ENCODE peak calls at places on chromosomes 13 and 19, in seven cellular contexts. One of them, this sample, is unnamed.

GRCh38 chr19:44988896-44989563 is 12.2 kb upstream of the RELB start:
- DNase-seq in Karpas-422: peak; percentile 88
- DNase-seq in fibroblast of lung: peak; percentile 63
- DNase-seq in psoas muscle: peak; percentile 79
- DNase-seq in ovary: peak; percentile 69
- DNase-seq in gastrocnemius medialis: no peak
- DNase-seq in adrenal gland: peak; percentile 78
- DNase-seq in this sample: peak; percentile 70

GRCh38 chr19:40442328-40443130 is 1.6 kb downstream of the SERTAD3 start:
- DNase-seq in adrenal gland: no peak
- DNase-seq in Karpas-422: peak; percentile 71
- DNase-seq in gastrocnemius medialis: no peak
- DNase-seq in ovary: no peak
- DNase-seq in psoas muscle: no peak
- DNase-seq in fibroblast of lung: no peak
- DNase-seq in this sample: no peak

GRCh38 chr13:59464926-59465325 is 698.8 kb downstream of the DIAPH3 start:
- DNase-seq in fibroblast of lung: no peak
- DNase-seq in adrenal gland: no peak
- DNase-seq in psoas muscle: no peak
- DNase-seq in gastrocnemius medialis: no peak
- DNase-seq in ovary: no peak
- DNase-seq in Karpas-422: no peak
- DNase-seq in this sample: no peak

GRCh38 chr13:94061316-94061715 is 418.2 kb downstream of the DCT start:
- DNase-seq in ovary: no peak
- DNase-seq in Karpas-422: no peak
- DNase-seq in psoas muscle: no peak
- DNase-seq in fibroblast of lung: peak; percentile 53
- DNase-seq in gastrocnemius medialis: no peak
- DNase-seq in adrenal gland: no peak
- DNase-seq in this sample: no peak

GRCh38 chr13:114043421-114044053 is 69.7 kb upstream of the C13orf46 start:
- DNase-seq in psoas muscle: peak; percentile 91
- DNase-seq in gastrocnemius medialis: peak; percentile 71
- DNase-seq in fibroblast of lung: peak; percentile 95
- DNase-seq in Karpas-422: no peak
- DNase-seq in adrenal gland: peak; percentile 59
- DNase-seq in ovary: peak; percentile 76
- DNase-seq in this sample: no peak

GRCh38 chr13:46665630-46666482 is 112.9 kb downstream of the LRCH1 start:
- DNase-seq in fibroblast of lung: no peak
- DNase-seq in Karpas-422: no peak
- DNase-seq in gastrocnemius medialis: no peak
- DNase-seq in psoas muscle: no peak
- DNase-seq in ovary: no peak
- DNase-seq in adrenal gland: no peak
- DNase-seq in this sample: no peak

GRCh38 chr19:2083174-2083854 is 12.8 kb downstream of the MOB3A start:
- DNase-seq in fibroblast of lung: no peak
- DNase-seq in adrenal gland: no peak
- DNase-seq in Karpas-422: peak; percentile 78
- DNase-seq in psoas muscle: peak; percentile 58
- DNase-seq in ovary: no peak
- DNase-seq in gastrocnemius medialis: no peak
- DNase-seq in this sample: peak; percentile 71

GRCh38 chr19:35433448-35433847 is 14.6 kb upstream of the FFAR2 start:
- DNase-seq in adrenal gland: no peak
- DNase-seq in ovary: no peak
- DNase-seq in psoas muscle: no peak
- DNase-seq in Karpas-422: no peak
- DNase-seq in gastrocnemius medialis: no peak
- DNase-seq in fibroblast of lung: no peak
- DNase-seq in this sample: no peak

GRCh38 chr19:10761443-10762242 is 43.8 kb downstream of the DNM2 start:
- DNase-seq in fibroblast of lung: no peak
- DNase-seq in psoas muscle: no peak
- DNase-seq in Karpas-422: no peak
- DNase-seq in gastrocnemius medialis: no peak
- DNase-seq in adrenal gland: no peak
- DNase-seq in ovary: no peak
- DNase-seq in this sample: no peak

GRCh38 chr13:40984670-40985366 is 34.3 kb downstream of the ELF1 start:
- DNase-seq in Karpas-422: peak; percentile 80
- DNase-seq in adrenal gland: no peak
- DNase-seq in fibroblast of lung: no peak
- DNase-seq in psoas muscle: no peak
- DNase-seq in gastrocnemius medialis: no peak
- DNase-seq in ovary: no peak
- DNase-seq in this sample: no peak

GRCh38 chr13:43140985-43141384 is 117.6 kb downstream of the DNAJC15 start:
- DNase-seq in psoas muscle: no peak
- DNase-seq in adrenal gland: no peak
- DNase-seq in ovary: no peak
- DNase-seq in fibroblast of lung: no peak
- DNase-seq in Karpas-422: no peak
- DNase-seq in gastrocnemius medialis: no peak
- DNase-seq in this sample: no peak

GRCh38 chr13:23848019-23848418 is 41.2 kb downstream of the MIPEP start:
- DNase-seq in Karpas-422: no peak
- DNase-seq in fibroblast of lung: no peak
- DNase-seq in ovary: no peak
- DNase-seq in adrenal gland: no peak
- DNase-seq in psoas muscle: no peak
- DNase-seq in gastrocnemius medialis: no peak
- DNase-seq in this sample: no peak

GRCh38 chr13:50393641-50394040 is 378.4 kb downstream of the KCNRG start:
- DNase-seq in adrenal gland: no peak
- DNase-seq in Karpas-422: peak; percentile 84
- DNase-seq in fibroblast of lung: no peak
- DNase-seq in gastrocnemius medialis: no peak
- DNase-seq in psoas muscle: no peak
- DNase-seq in ovary: no peak
- DNase-seq in this sample: no peak

GRCh38 chr19:47239610-47240296 is 8.8 kb upstream of the BBC3 start:
- DNase-seq in gastrocnemius medialis: no peak
- DNase-seq in adrenal gland: no peak
- DNase-seq in ovary: peak; percentile 67
- DNase-seq in psoas muscle: peak; percentile 65
- DNase-seq in fibroblast of lung: peak; percentile 37
- DNase-seq in Karpas-422: peak; percentile 90
- DNase-seq in this sample: peak; percentile 64

GRCh38 chr19:23974941-23975340 is 60.3 kb downstream of the ZNF726 start:
- DNase-seq in fibroblast of lung: no peak
- DNase-seq in psoas muscle: no peak
- DNase-seq in ovary: no peak
- DNase-seq in gastrocnemius medialis: no peak
- DNase-seq in adrenal gland: no peak
- DNase-seq in Karpas-422: no peak
- DNase-seq in this sample: no peak

GRCh38 chr13:51585696-51586095 is 1.4 kb downstream of the WDFY2 start:
- DNase-seq in gastrocnemius medialis: no peak
- DNase-seq in adrenal gland: no peak
- DNase-seq in ovary: no peak
- DNase-seq in psoas muscle: no peak
- DNase-seq in Karpas-422: peak; percentile 46
- DNase-seq in fibroblast of lung: no peak
- DNase-seq in this sample: no peak

GRCh38 chr13:28423010-28423409 is 71.9 kb downstream of the FLT1 start:
- DNase-seq in ovary: no peak
- DNase-seq in adrenal gland: peak; percentile 42
- DNase-seq in fibroblast of lung: no peak
- DNase-seq in Karpas-422: no peak
- DNase-seq in gastrocnemius medialis: peak; percentile 32
- DNase-seq in psoas muscle: no peak
- DNase-seq in this sample: peak; percentile 7

GRCh38 chr19:5680083-5680436 is 256 bp downstream of the MICOS13 start:
- DNase-seq in ovary: no peak
- DNase-seq in psoas muscle: peak; percentile 81
- DNase-seq in fibroblast of lung: no peak
- DNase-seq in Karpas-422: no peak
- DNase-seq in adrenal gland: peak; percentile 55
- DNase-seq in gastrocnemius medialis: no peak
- DNase-seq in this sample: peak; percentile 23

GRCh38 chr13:62357887-62358645 is 942.4 kb upstream of the PCDH20 start:
- DNase-seq in Karpas-422: peak; percentile 87
- DNase-seq in adrenal gland: no peak
- DNase-seq in psoas muscle: no peak
- DNase-seq in gastrocnemius medialis: no peak
- DNase-seq in fibroblast of lung: peak; percentile 80
- DNase-seq in ovary: no peak
- DNase-seq in this sample: no peak

GRCh38 chr13:41019027-41019487 is at the start of gene ELF1:
- DNase-seq in ovary: no peak
- DNase-seq in fibroblast of lung: peak; percentile 65
- DNase-seq in psoas muscle: no peak
- DNase-seq in Karpas-422: peak; percentile 96
- DNase-seq in adrenal gland: peak; percentile 39
- DNase-seq in gastrocnemius medialis: peak; percentile 32
- DNase-seq in this sample: peak; percentile 28

GRCh38 chr13:31264146-31264545 is 64.4 kb downstream of the B3GLCT start:
- DNase-seq in fibroblast of lung: no peak
- DNase-seq in gastrocnemius medialis: no peak
- DNase-seq in psoas muscle: no peak
- DNase-seq in ovary: no peak
- DNase-seq in Karpas-422: no peak
- DNase-seq in adrenal gland: no peak
- DNase-seq in this sample: no peak

GRCh38 chr13:98187155-98187726 is 10.2 kb upstream of the RNF113B start:
- DNase-seq in fibroblast of lung: no peak
- DNase-seq in gastrocnemius medialis: no peak
- DNase-seq in psoas muscle: no peak
- DNase-seq in adrenal gland: no peak
- DNase-seq in Karpas-422: no peak
- DNase-seq in ovary: no peak
- DNase-seq in this sample: no peak
- H3K4me3 ChIP-seq in fibroblast of lung: no peak overlapping the region
- H3K4me3 ChIP-seq in gastrocnemius medialis: no peak overlapping the region
- H3K4me3 ChIP-seq in psoas muscle: no peak overlapping the region
- H3K4me3 ChIP-seq in adrenal gland: no peak overlapping the region
- H3K4me3 ChIP-seq in Karpas-422: no peak overlapping the region
- H3K4me3 ChIP-seq in ovary: no peak overlapping the region
- H3K4me3 ChIP-seq in this sample: no peak overlapping the region

GRCh38 chr19:48696353-48697010 is 711 bp downstream of the FUT2 start:
- DNase-seq in ovary: no peak
- DNase-seq in Karpas-422: no peak
- DNase-seq in adrenal gland: no peak
- DNase-seq in gastrocnemius medialis: no peak
- DNase-seq in fibroblast of lung: no peak
- DNase-seq in psoas muscle: no peak
- DNase-seq in this sample: peak; percentile 20
- H3K27ac ChIP-seq in ovary: no peak overlapping the region
- H3K27ac ChIP-seq in Karpas-422: no peak overlapping the region
- H3K27ac ChIP-seq in adrenal gland: no peak overlapping the region
- H3K27ac ChIP-seq in gastrocnemius medialis: no peak overlapping the region
- H3K27ac ChIP-seq in fibroblast of lung: no peak overlapping the region
- H3K27ac ChIP-seq in psoas muscle: no peak overlapping the region
- H3K27ac ChIP-seq in this sample: no peak overlapping the region

GRCh38 chr19:13102416-13102665 is 317 bp downstream of the LYL1 start:
- DNase-seq in gastrocnemius medialis: no peak
- DNase-seq in adrenal gland: no peak
- DNase-seq in psoas muscle: no peak
- DNase-seq in fibroblast of lung: no peak
- DNase-seq in Karpas-422: peak; percentile 69
- DNase-seq in ovary: no peak
- DNase-seq in this sample: no peak
- H3K4me3 ChIP-seq in gastrocnemius medialis: peak overlapping the region; percentile 39
- H3K4me3 ChIP-seq in adrenal gland: no peak overlapping the region
- H3K4me3 ChIP-seq in psoas muscle: peak overlapping the region; percentile 64
- H3K4me3 ChIP-seq in fibroblast of lung: no peak overlapping the region
- H3K4me3 ChIP-seq in Karpas-422: peak overlapping the region; percentile 90
- H3K4me3 ChIP-seq in ovary: peak overlapping the region; percentile 33
- H3K4me3 ChIP-seq in this sample: peak overlapping the region; percentile 47

GRCh38 chr13:32737111-32737571 is 150.9 kb downstream of the PDS5B start:
- DNase-seq in adrenal gland: no peak
- DNase-seq in gastrocnemius medialis: no peak
- DNase-seq in psoas muscle: no peak
- DNase-seq in fibroblast of lung: peak; percentile 30
- DNase-seq in Karpas-422: no peak
- DNase-seq in ovary: no peak
- DNase-seq in this sample: no peak
- H3K27ac ChIP-seq in adrenal gland: peak overlapping the region; percentile 74
- H3K27ac ChIP-seq in gastrocnemius medialis: peak overlapping the region; percentile 51
- H3K27ac ChIP-seq in psoas muscle: peak overlapping the region; percentile 42
- H3K27ac ChIP-seq in fibroblast of lung: peak overlapping the region; percentile 74
- H3K27ac ChIP-seq in Karpas-422: peak overlapping the region; percentile 52
- H3K27ac ChIP-seq in ovary: no peak overlapping the region
- H3K27ac ChIP-seq in this sample: peak overlapping the region; percentile 76

DNA sequence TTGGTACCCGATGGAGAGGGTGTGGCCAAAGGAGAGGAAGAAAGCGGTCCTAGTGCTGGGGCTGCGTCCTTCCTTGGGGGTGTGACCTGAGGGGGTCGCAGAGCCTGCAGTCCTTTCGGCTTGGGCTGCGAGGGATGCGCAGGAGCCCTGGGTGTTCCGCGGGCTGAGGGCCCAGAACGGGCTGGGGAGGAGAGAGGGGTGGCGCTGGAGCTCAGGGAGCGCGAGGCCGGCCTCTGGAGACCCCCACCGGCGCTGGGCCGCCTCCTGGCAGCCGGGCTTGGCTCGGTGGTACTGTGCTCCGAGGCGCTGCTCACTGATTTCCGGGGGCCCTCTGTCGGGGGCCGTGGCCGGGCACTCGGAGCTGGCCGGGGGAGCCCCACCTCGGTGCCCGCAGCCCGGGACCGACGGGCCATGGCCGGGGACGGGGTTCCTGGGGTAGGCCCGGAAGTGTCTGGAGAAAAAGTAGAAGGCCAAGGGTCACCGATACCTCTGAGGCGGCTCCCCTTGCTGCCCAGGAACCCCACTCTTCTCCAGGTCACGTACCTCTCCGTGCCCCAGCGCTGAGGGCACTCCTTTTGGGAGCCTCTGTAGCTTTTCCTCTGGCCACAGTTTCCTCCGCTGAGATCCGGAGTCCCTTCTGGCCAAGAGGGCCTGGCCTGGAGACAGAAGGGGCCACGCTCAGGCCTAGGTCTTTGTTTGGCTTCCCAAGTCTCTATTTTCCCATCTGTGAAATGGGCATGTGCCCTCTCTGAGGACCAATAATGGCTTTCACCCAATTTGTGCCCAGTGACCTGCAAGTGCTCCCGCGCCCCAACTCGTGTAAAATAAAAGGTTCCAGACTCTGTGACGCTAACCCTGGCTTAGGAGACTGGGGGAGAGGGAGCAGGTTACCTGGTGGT is 1.6 kb downstream of the PRR36 start:
- DNase-seq in fibroblast of lung: no peak
- DNase-seq in ovary: peak; percentile 55
- DNase-seq in psoas muscle: no peak
- DNase-seq in gastrocnemius medialis: no peak
- DNase-seq in Karpas-422: no peak
- DNase-seq in adrenal gland: no peak
- DNase-seq in this sample: no peak
- H3K4me3 ChIP-seq in fibroblast of lung: no peak overlapping the region
- H3K4me3 ChIP-seq in ovary: no peak overlapping the region
- H3K4me3 ChIP-seq in psoas muscle: no peak overlapping the region
- H3K4me3 ChIP-seq in gastrocnemius medialis: no peak overlapping the region
- H3K4me3 ChIP-seq in Karpas-422: no peak overlapping the region
- H3K4me3 ChIP-seq in adrenal gland: no peak overlapping the region
- H3K4me3 ChIP-seq in this sample: no peak overlapping the region

This sample was measured in CD8-positive, alpha-beta T cell.